ENCODE peak calls at places on chromosomes 12 and 14, in nine cellular contexts. H, A, G, U, T, O, B, I and K are unnamed samples.

GRCh38 chr14:39264558-39264957 is 30.8 kb downstream of the MIA2 start:
- DNase-seq in B (no peak), G (no peak), O (no peak), T (no peak), H (no peak), U (no peak), A (no peak), I (no peak), K (no peak)

GRCh38 chr12:88001327-88001726 is 27.9 kb downstream of the C12orf50 start:
- DNase-seq in G (no peak), O (no peak), T (no peak), I (no peak), H (no peak), U (no peak), A (no peak), B (no peak), K (no peak)

GRCh38 chr12:22415342-22416309 is 81.1 kb upstream of the ST8SIA1 start:
- DNase-seq in I (no peak), U (no peak), T (no peak), O (no peak), G (no peak), B (no peak), H (peak; percentile 88), A (no peak), K (no peak)

GRCh38 chr12:110108309-110109036 is 15.7 kb upstream of the IFT81 start:
- DNase-seq in I (no peak), O (no peak), H (no peak), T (no peak), A (no peak), G (no peak), U (no peak), B (no peak), K (no peak)

GRCh38 chr12:22569253-22569652 is 24.9 kb upstream of the C2CD5 start:
- DNase-seq in B (no peak), G (no peak), I (no peak), A (no peak), U (no peak), O (no peak), H (no peak), T (no peak), K (no peak)

GRCh38 chr12:46217686-46218508 is 50.9 kb downstream of the SLC38A1 start:
- DNase-seq in U (no peak), H (no peak), T (no peak), B (no peak), A (no peak), O (no peak), I (peak; percentile 60), G (peak; percentile 46), K (no peak)

GRCh38 chr14:52778702-52779101 is 12.7 kb downstream of the GNPNAT1 start:
- DNase-seq in B (no peak), U (no peak), O (no peak), I (no peak), H (no peak), T (no peak), G (no peak), A (no peak), K (no peak)

GRCh38 chr12:107027304-107028053 is 40.5 kb upstream of the MTERF2 start:
- DNase-seq in I (no peak), T (no peak), A (no peak), B (no peak), U (peak; percentile 95), H (peak; percentile 59), G (peak; percentile 35), O (no peak), K (peak; percentile 6)

GRCh38 chr12:71947645-71948105 is 9.0 kb downstream of the TPH2 start:
- DNase-seq in B (peak; percentile 97), T (peak; percentile 89), O (no peak), G (no peak), H (no peak), U (no peak), A (no peak), I (no peak), K (no peak)

GRCh38 chr12:113359133-113359938 is 949 bp downstream of the PLBD2 start:
- DNase-seq in B (no peak), I (no peak), O (peak; percentile 75), T (no peak), A (no peak), G (peak; percentile 30), U (no peak), H (no peak), K (peak; percentile 56)

GRCh38 chr12:91805031-91805430 is 340.6 kb downstream of the BTG1 start:
- DNase-seq in U (no peak), B (no peak), H (no peak), O (no peak), A (no peak), I (no peak), G (no peak), T (no peak), K (no peak)

GRCh38 chr14:75650253-75651058 is 10.2 kb downstream of the ERG28 start:
- DNase-seq in A (no peak), B (no peak), I (no peak), H (no peak), O (no peak), T (no peak), U (no peak), G (no peak), K (no peak)

GRCh38 chr14:51844482-51844881 is 15.9 kb upstream of the GNG2 start:
- DNase-seq in U (no peak), B (no peak), H (no peak), O (no peak), A (no peak), I (peak; percentile 75), T (no peak), G (no peak), K (no peak)

GRCh38 chr12:82665142-82665923 is 21.4 kb upstream of the TMTC2 start:
- DNase-seq in T (no peak), U (no peak), H (no peak), G (no peak), B (no peak), I (no peak), A (no peak), O (no peak), K (no peak)

GRCh38 chr12:27785882-27786570 is 6.0 kb upstream of the MANSC4 start:
- DNase-seq in I (no peak), B (no peak), H (no peak), U (no peak), T (no peak), G (no peak), O (no peak), A (no peak), K (no peak)

GRCh38 chr12:51592034-51592705 is 1.1 kb downstream of the SCN8A start:
- DNase-seq in U (peak; percentile 36), G (no peak), H (no peak), B (no peak), I (no peak), A (no peak), O (no peak), T (no peak), K (no peak)

GRCh38 chr12:51921017-51921725 is 13.9 kb downstream of the ACVRL1 start:
- DNase-seq in H (no peak), T (no peak), I (no peak), B (no peak), G (no peak), A (no peak), U (no peak), O (no peak), K (no peak)

GRCh38 chr12:65816086-65816485 is 8.2 kb upstream of the HMGA2 start:
- DNase-seq in H (no peak), G (no peak), O (no peak), B (no peak), I (no peak), T (no peak), A (no peak), U (no peak), K (no peak)

GRCh38 chr14:90019824-90020523 is 41.8 kb upstream of the KCNK13 start:
- DNase-seq in I (no peak), T (no peak), O (no peak), H (no peak), A (no peak), U (no peak), G (no peak), B (no peak), K (no peak)

GRCh38 chr14:68589447-68590232 is 203.2 kb downstream of the ZFP36L1 start:
- DNase-seq in A (no peak), U (peak; percentile 93), O (peak; percentile 79), T (no peak), H (no peak), B (no peak), I (no peak), G (peak; percentile 70), K (no peak)

GRCh38 chr14:62079035-62079434 is 316.8 kb downstream of the SNAPC1 start:
- DNase-seq in I (peak; percentile 7), U (no peak), A (no peak), H (no peak), B (no peak), O (no peak), T (no peak), G (no peak), K (no peak)

GRCh38 chr12:104219361-104219892 is 3.8 kb downstream of the TXNRD1 start:
- DNase-seq in G (peak; percentile 48), U (peak; percentile 90), A (no peak), B (no peak), O (no peak), H (peak; percentile 99), T (no peak), I (no peak), K (no peak)

GRCh38 chr12:13559318-13559978 is 362.9 kb downstream of the EMP1 start:
- DNase-seq in T (no peak), U (no peak), A (no peak), I (no peak), O (no peak), B (no peak), H (peak; percentile 69), G (no peak), K (no peak)

GRCh38 chr12:49987620-49988303 is 15.0 kb downstream of the AQP6 start:
- DNase-seq in H (no peak), U (no peak), I (no peak), T (no peak), A (no peak), G (no peak), O (no peak), B (no peak), K (no peak)

GRCh38 chr14:104295681-104296387 is 157.4 kb downstream of the KIF26A start:
- DNase-seq in G (no peak), U (no peak), B (no peak), T (no peak), I (no peak), A (no peak), H (no peak), O (peak; percentile 16), K (no peak)

GRCh38 chr14:104974146-104974541 is 4.0 kb downstream of the AHNAK2 start:
- DNase-seq in I (no peak), A (no peak), U (no peak), H (no peak), T (no peak), G (no peak), O (peak; percentile 55), B (no peak), K (no peak)

GRCh38 chr12:56188786-56189335 is 422 bp downstream of the SMARCC2 start:
- DNase-seq in T (no peak), U (no peak), H (no peak), G (no peak), O (peak; percentile 80), A (no peak), B (no peak), I (no peak), K (peak; percentile 29)

GRCh38 chr14:52068741-52069616 is at the start of gene NID2:
- DNase-seq in I (peak; percentile 46), T (no peak), G (peak; percentile 59), O (peak; percentile 92), H (no peak), B (peak; percentile 64), U (peak; percentile 88), A (no peak), K (peak; percentile 71)

GRCh38 chr12:1519642-1520041 is 74.7 kb downstream of the FBXL14 start:
- DNase-seq in B (no peak), G (no peak), U (no peak), A (no peak), T (no peak), I (no peak), O (no peak), H (no peak), K (no peak)

GRCh38 chr14:101547961-101548669 is 13.2 kb upstream of the DIO3 start:
- DNase-seq in A (no peak), T (no peak), U (no peak), I (no peak), H (no peak), G (no peak), B (no peak), O (peak; percentile 49), K (no peak)

GRCh38 chr12:75834591-75834990 is 197.0 kb downstream of the PHLDA1 start:
- DNase-seq in A (no peak), T (no peak), H (no peak), I (no peak), G (no peak), B (no peak), O (no peak), U (no peak), K (no peak)